ENCODE peak calls at places on chromosomes 12 and 14, in five cellular contexts. G is H1, Q is neuronal stem cell, U is H9, D is mesenchymal stem cell. L is an unnamed sample.

GRCh38 chr14:74579447-74580274 is 32.4 kb downstream of the LTBP2 start:
- DNase-seq in G (no peak), Q (no peak), U (no peak), D (peak), L (peak)

GRCh38 chr14:100770605-100771120 is 44.0 kb downstream of the DLK1 start:
- DNase-seq in G (no peak), Q (no peak), U (peak), D (no peak), L (no peak)

GRCh38 chr12:52876371-52876770 is 27.6 kb upstream of the KRT78 start:
- DNase-seq in G (no peak), Q (no peak), U (no peak), D (no peak), L (no peak)

GRCh38 chr12:106976013-106976658 is 10.8 kb downstream of the MTERF2 start:
- DNase-seq in G (no peak), Q (no peak), U (no peak), D (peak), L (no peak)

GRCh38 chr12:25384954-25385216 is 134.2 kb upstream of the KRAS start:
- DNase-seq in G (no peak), Q (no peak), U (no peak), D (no peak), L (no peak)

GRCh38 chr14:65257405-65257804 is 155.1 kb upstream of the MAX start:
- DNase-seq in G (no peak), Q (no peak), U (no peak), D (no peak), L (no peak)

GRCh38 chr12:118981285-118982201 is at the start of gene SRRM4:
- DNase-seq in G (peak), Q (peak), U (peak), D (no peak), L (no peak)

GRCh38 chr14:34203271-34203722 is 252.4 kb upstream of the EGLN3 start:
- DNase-seq in G (no peak), Q (no peak), U (no peak), D (no peak), L (peak)

GRCh38 chr12:106239951-106240335 is 7.9 kb downstream of the CKAP4 start:
- DNase-seq in G (no peak), Q (no peak), U (no peak), D (no peak), L (no peak)

GRCh38 chr12:11863988-11864387 is 206.8 kb upstream of the BCL2L14 start:
- DNase-seq in G (no peak), Q (no peak), U (no peak), D (no peak), L (no peak)

GRCh38 chr12:116280590-116281290 is 3.2 kb upstream of the MED13L start:
- DNase-seq in G (no peak), Q (no peak), U (no peak), D (no peak), L (no peak)

GRCh38 chr12:56046027-56046780 is 4.5 kb downstream of the RPS26 start:
- DNase-seq in G (no peak), Q (no peak), U (no peak), D (no peak), L (no peak)

GRCh38 chr14:33120966-33121365 is 182.3 kb downstream of the NPAS3 start:
- DNase-seq in G (no peak), Q (no peak), U (no peak), D (peak), L (no peak)

GRCh38 chr14:46432516-46432915 is 219.1 kb downstream of the RPL10L start:
- DNase-seq in G (no peak), Q (no peak), U (peak), D (no peak), L (no peak)

GRCh38 chr12:112929715-112930114 is 8.6 kb upstream of the OAS3 start:
- DNase-seq in G (no peak), Q (no peak), U (no peak), D (no peak), L (no peak)
- H2BK12ac ChIP-seq in G (no peak), Q (no peak), U (no peak), D (no peak), L (no peak)

DNA sequence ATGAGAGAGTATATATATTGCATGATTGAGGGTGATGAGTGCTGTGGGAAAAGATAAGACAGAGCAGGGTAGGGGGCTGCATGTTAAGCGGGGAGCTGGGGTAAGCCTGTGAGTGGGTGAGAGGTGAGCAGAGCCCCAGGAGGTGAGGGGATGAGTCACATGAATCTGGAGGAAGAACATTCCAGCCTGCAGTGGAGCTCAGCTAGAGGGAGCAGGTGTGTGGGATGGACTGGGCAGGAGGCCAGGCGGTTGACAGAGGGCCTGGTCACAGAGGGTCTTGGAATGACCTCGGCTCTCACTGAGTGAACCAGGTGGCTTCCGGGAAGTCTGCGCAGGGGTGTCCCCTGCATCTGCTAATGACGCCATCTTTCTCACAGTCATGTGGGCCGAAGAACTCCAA is 44.4 kb downstream of the GIT2 start:
- DNase-seq in G (no peak), Q (no peak), U (peak), D (peak), L (peak)
- H2AK5ac ChIP-seq in G (no peak), Q (no peak), U (no peak), D (no peak), L (no peak)

GRCh38 chr14:54310852-54311230 is 86.0 kb upstream of the CDKN3 start:
- DNase-seq in G (no peak), Q (no peak), U (no peak), D (no peak), L (no peak)

GRCh38 chr14:54312166-54312801 is 84.5 kb upstream of the CDKN3 start:
- DNase-seq in G (no peak), Q (no peak), U (peak), D (peak), L (peak)

GRCh38 chr14:54306806-54307205 is 90.0 kb upstream of the CDKN3 start:
- DNase-seq in G (no peak), Q (no peak), U (no peak), D (no peak), L (no peak)

GRCh38 chr14:54309615-54310014 is 87.2 kb upstream of the CDKN3 start:
- DNase-seq in G (no peak), Q (no peak), U (no peak), D (no peak), L (no peak)

DNA sequence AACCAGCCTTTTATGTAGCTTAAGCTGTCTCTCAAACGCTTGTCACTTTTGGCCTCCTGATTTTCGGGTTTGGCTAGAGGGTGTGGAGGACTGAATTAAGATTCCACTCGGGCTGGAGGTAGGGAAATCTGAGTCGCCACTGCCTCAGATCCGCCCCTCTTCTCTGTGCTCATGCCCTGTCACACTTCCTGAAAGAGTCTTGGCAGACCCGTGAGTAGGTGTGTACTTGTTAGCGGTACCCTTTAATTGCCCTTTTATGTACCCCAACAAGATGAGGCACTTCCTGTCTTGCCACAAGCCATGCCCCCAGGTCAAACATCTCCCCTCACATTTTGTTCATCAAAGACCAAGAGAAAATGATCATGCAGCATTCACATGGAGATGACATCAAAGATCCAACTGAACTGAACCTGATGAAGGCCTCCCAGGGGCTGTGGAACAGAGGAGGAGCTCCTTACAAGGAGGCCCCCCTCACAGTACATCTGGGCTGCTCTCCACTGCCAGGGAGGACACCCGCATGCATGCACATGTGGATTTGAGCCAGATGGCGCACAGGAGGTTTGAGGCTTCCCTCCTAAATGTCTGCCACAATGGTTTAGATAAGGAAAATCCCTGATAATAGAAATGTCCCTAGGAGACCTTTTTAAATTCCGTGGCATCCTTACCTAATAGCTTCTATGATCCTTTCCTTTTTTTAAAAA is 86.5 kb upstream of the CDKN3 start:
- DNase-seq in G (no peak), Q (no peak), U (no peak), D (no peak), L (no peak)
- H2AFZ ChIP-seq in G (no peak), Q (no peak), U (no peak), D (no peak), L (no peak)

GRCh38 chr12:131014343-131014742 is 60.6 kb downstream of the ADGRD1 start:
- DNase-seq in G (no peak), Q (no peak), U (no peak), D (no peak), L (no peak)

GRCh38 chr12:131017477-131017991 is 63.8 kb downstream of the ADGRD1 start:
- DNase-seq in G (no peak), Q (no peak), U (no peak), D (no peak), L (no peak)

GRCh38 chr12:131018221-131018620 is 64.5 kb downstream of the ADGRD1 start:
- DNase-seq in G (no peak), Q (no peak), U (no peak), D (no peak), L (no peak)

GRCh38 chr12:131013118-131013517 is 59.4 kb downstream of the ADGRD1 start:
- DNase-seq in G (no peak), Q (no peak), U (no peak), D (no peak), L (no peak)

GRCh38 chr12:131015581-131016337 is 62.1 kb downstream of the ADGRD1 start:
- DNase-seq in G (no peak), Q (no peak), U (no peak), D (no peak), L (no peak)
- H2BK12ac ChIP-seq in G (no peak), Q (no peak), U (no peak), D (no peak), L (no peak)

DNA sequence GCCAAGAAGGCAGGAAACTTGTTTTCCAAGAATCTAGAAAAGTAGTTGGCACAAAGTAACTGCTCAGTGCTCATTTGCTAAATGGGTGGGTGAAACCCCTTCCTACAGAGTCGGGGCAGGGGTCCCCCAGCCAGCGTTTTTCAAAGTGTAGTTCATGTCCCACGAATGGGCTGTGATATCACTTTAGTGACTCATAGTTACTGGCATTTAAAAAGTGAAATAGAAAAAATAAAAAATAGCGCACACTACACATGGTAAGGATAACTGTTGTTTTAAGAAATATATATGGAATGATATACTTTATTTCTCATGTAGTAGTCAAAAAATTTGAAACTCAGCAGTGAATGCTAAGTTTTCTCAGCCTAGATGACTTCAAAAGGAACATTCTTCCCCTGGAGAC is 250.4 kb downstream of the CHST11 start:
- DNase-seq in G (no peak), Q (no peak), U (no peak), D (no peak), L (no peak)
- H2AK5ac ChIP-seq in G (no peak), Q (no peak), U (no peak), D (no peak), L (no peak)

GRCh38 chr14:35333797-35334743 is 41.9 kb downstream of the PSMA6 start:
- DNase-seq in G (peak), Q (no peak), U (no peak), D (no peak), L (no peak)

GRCh38 chr14:35337557-35338255 is 45.5 kb downstream of the PSMA6 start:
- DNase-seq in G (peak), Q (no peak), U (peak), D (no peak), L (peak)

GRCh38 chr14:35337074-35337556 is 44.9 kb downstream of the PSMA6 start:
- DNase-seq in G (no peak), Q (no peak), U (no peak), D (no peak), L (no peak)

GRCh38 chr14:35335388-35336092 is 43.4 kb downstream of the PSMA6 start:
- DNase-seq in G (peak), Q (no peak), U (no peak), D (peak), L (peak)

GRCh38 chr14:35336171-35337073 is 44.2 kb downstream of the PSMA6 start:
- DNase-seq in G (peak), Q (no peak), U (peak), D (peak), L (peak)
- H2AFZ ChIP-seq in G (peak), Q (peak), U (no peak), D (peak), L (peak)

GRCh38 chr14:50668008-50668851 is at the start of gene SAV1:
- DNase-seq in G (peak), Q (peak), U (peak), D (peak), L (peak)

GRCh38 chr14:50668852-50669194 is 717 bp upstream of the SAV1 start:
- DNase-seq in G (no peak), Q (no peak), U (no peak), D (no peak), L (no peak)

GRCh38 chr14:50669441-50669986 is 1.4 kb upstream of the SAV1 start:
- DNase-seq in G (no peak), Q (peak), U (no peak), D (no peak), L (no peak)

GRCh38 chr14:50667491-50668007 is 557 bp downstream of the SAV1 start:
- DNase-seq in G (no peak), Q (peak), U (peak), D (no peak), L (peak)

GRCh38 chr14:50670196-50670875 is 2.2 kb upstream of the SAV1 start:
- DNase-seq in G (no peak), Q (no peak), U (peak), D (no peak), L (peak)
- H2BK12ac ChIP-seq in G (peak), Q (no peak), U (no peak), D (no peak), L (no peak)

L was measured in trophoblast cell.